ENCODE peak calls at places on chromosomes 13 and 19, in five cellular contexts. F is HCT116, T is GM12878, O is HepG2, A is K562. V is an unnamed sample. For H3K79me2, the result is how much of the 10 kb centered on the place peaks cover.

GRCh38 chr13:111158136-111158805 is 43.2 kb downstream of the ARHGEF7 start:
- DNase-seq in F (no peak), O (no peak), T (no peak), A (no peak), V (no peak)

GRCh38 chr19:35318679-35319448 is 10.1 kb upstream of the CD22 start:
- DNase-seq in O (peak), F (peak), T (no peak), A (peak), V (no peak)

GRCh38 chr13:41746259-41746658 is 214.7 kb downstream of the VWA8 start:
- DNase-seq in A (no peak), T (no peak), F (peak), O (no peak), V (no peak)

GRCh38 chr13:25167775-25168174 is 4.3 kb downstream of the AMER2 start:
- DNase-seq in T (no peak), O (no peak), F (no peak), A (no peak), V (no peak)

GRCh38 chr13:107882708-107883560 is 332.4 kb downstream of the LIG4 start:
- DNase-seq in O (no peak), T (no peak), A (peak), F (no peak), V (no peak)

GRCh38 chr13:110525328-110526319 is 35.9 kb downstream of the RAB20 start:
- DNase-seq in F (no peak), O (no peak), A (no peak), T (peak), V (no peak)

GRCh38 chr13:20303636-20304035 is 71.5 kb upstream of the GJB6 start:
- DNase-seq in F (no peak), A (no peak), O (no peak), T (no peak), V (no peak)

GRCh38 chr13:65133094-65133493 is 2097.0 kb downstream of the PCDH9 start:
- DNase-seq in A (no peak), T (no peak), F (peak), O (no peak), V (peak)

GRCh38 chr13:112184261-112184660 is 117.3 kb downstream of the SOX1 start:
- DNase-seq in A (no peak), F (no peak), T (no peak), O (no peak), V (no peak)

GRCh38 chr13:97275265-97275664 is 53.1 kb downstream of the MBNL2 start:
- DNase-seq in F (no peak), O (peak), T (no peak), A (no peak), V (no peak)

GRCh38 chr13:83449666-83450395 is 432.4 kb downstream of the SLITRK1 start:
- DNase-seq in O (no peak), F (no peak), T (no peak), A (no peak), V (peak)

GRCh38 chr19:55923556-55923955 is 8.6 kb downstream of the NLRP13 start:
- DNase-seq in T (no peak), A (no peak), O (no peak), F (no peak), V (no peak)

GRCh38 chr19:2015611-2015950 is at the start of gene BTBD2:
- DNase-seq in F (peak), T (no peak), O (no peak), A (peak), V (peak)

GRCh38 chr13:79085021-79085420 is 321.0 kb downstream of the RBM26 start:
- DNase-seq in T (no peak), F (no peak), O (no peak), A (no peak), V (no peak)

GRCh38 chr13:78015782-78016181 is 97.2 kb upstream of the EDNRB start:
- DNase-seq in F (no peak), O (no peak), T (no peak), A (no peak), V (no peak)

GRCh38 chr19:13766095-13766481 is 1.8 kb downstream of the MRI1 start:
- DNase-seq in F (no peak), O (no peak), T (no peak), A (no peak), V (no peak)

GRCh38 chr19:15213715-15214381 is 13.1 kb upstream of the NOTCH3 start:
- DNase-seq in F (no peak), A (no peak), O (no peak), T (no peak), V (peak)

GRCh38 chr13:70708744-70709143 is 600.5 kb upstream of the KLHL1 start:
- DNase-seq in A (no peak), T (no peak), F (no peak), O (no peak), V (no peak)

GRCh38 chr19:45558399-45558878 is 26.2 kb downstream of the OPA3 start:
- DNase-seq in F (peak), O (peak), T (no peak), A (peak), V (peak)

GRCh38 chr13:101829484-101829883 is 377.0 kb downstream of the ITGBL1 start:
- DNase-seq in F (no peak), T (no peak), A (no peak), O (no peak), V (no peak)

GRCh38 chr13:41050041-41050440 is 11.3 kb upstream of the WBP4 start:
- DNase-seq in O (no peak), T (no peak), F (no peak), A (no peak), V (no peak)

GRCh38 chr13:96575423-96576320 is 418.6 kb downstream of the OXGR1 start:
- DNase-seq in F (no peak), T (no peak), A (no peak), O (no peak), V (no peak)

GRCh38 chr19:53982611-53983010 is 8.8 kb upstream of the CACNG6 start:
- DNase-seq in O (no peak), A (no peak), F (no peak), T (no peak), V (peak)

GRCh38 chr13:45108716-45109706 is 11.3 kb upstream of the GTF2F2 start:
- DNase-seq in O (no peak), F (no peak), A (peak), T (peak), V (peak)

GRCh38 chr19:45314708-45315107 is 8.0 kb downstream of the CKM start:
- DNase-seq in A (no peak), O (no peak), T (no peak), F (no peak), V (no peak)

GRCh38 chr13:97974773-97975172 is 21.3 kb downstream of the IPO5 start:
- DNase-seq in A (no peak), O (no peak), T (no peak), F (no peak), V (no peak)

GRCh38 chr13:76038920-76039716 is 403.0 kb downstream of the LMO7 start:
- DNase-seq in A (no peak), T (no peak), F (no peak), O (no peak), V (peak)

GRCh38 chr13:113566227-113566561 is 18.4 kb upstream of the TFDP1 start:
- DNase-seq in T (no peak), F (no peak), A (no peak), O (no peak), V (no peak)

GRCh38 chr13:35470671-35471465 is 5.6 kb downstream of the MAB21L1 start:
- DNase-seq in T (no peak), O (no peak), A (no peak), F (no peak), V (peak)

GRCh38 chr13:25847145-25847544 is 204.7 kb downstream of the SHISA2 start:
- DNase-seq in T (peak), O (no peak), A (no peak), F (no peak), V (no peak)

GRCh38 chr13:36862722-36863121 is 43.7 kb downstream of the RFXAP start:
- DNase-seq in F (no peak), T (no peak), A (no peak), O (no peak), V (no peak)

GRCh38 chr19:28465317-28466086 is 747.4 kb downstream of the UQCRFS1 start:
- DNase-seq in T (no peak), O (no peak), A (no peak), F (no peak), V (no peak)

GRCh38 chr13:26037302-26037701 is 14.5 kb downstream of the SHISA2 start:
- DNase-seq in F (peak), T (no peak), O (no peak), A (peak), V (peak)

GRCh38 chr19:29665826-29666633 is 769 bp downstream of the PLEKHF1 start:
- DNase-seq in A (peak), O (no peak), T (no peak), F (no peak), V (peak)

GRCh38 chr19:29664753-29665214 is 477 bp upstream of the PLEKHF1 start:
- DNase-seq in A (no peak), F (no peak), T (no peak), O (no peak), V (no peak)

GRCh38 chr19:29663861-29664752 is 1.2 kb upstream of the PLEKHF1 start:
- DNase-seq in F (no peak), O (no peak), A (no peak), T (no peak), V (no peak)

GRCh38 chr19:29666634-29667389 is 1.6 kb downstream of the PLEKHF1 start:
- DNase-seq in O (peak), F (no peak), T (no peak), A (peak), V (peak)

GRCh38 chr19:29665215-29665825 is at the start of gene PLEKHF1:
- DNase-seq in A (peak), T (no peak), O (peak), F (peak), V (peak)
- TF ChIP-seq EZH2 in A (no peak), T (no peak), O (no peak), F (no peak), V (no peak)

DNA sequence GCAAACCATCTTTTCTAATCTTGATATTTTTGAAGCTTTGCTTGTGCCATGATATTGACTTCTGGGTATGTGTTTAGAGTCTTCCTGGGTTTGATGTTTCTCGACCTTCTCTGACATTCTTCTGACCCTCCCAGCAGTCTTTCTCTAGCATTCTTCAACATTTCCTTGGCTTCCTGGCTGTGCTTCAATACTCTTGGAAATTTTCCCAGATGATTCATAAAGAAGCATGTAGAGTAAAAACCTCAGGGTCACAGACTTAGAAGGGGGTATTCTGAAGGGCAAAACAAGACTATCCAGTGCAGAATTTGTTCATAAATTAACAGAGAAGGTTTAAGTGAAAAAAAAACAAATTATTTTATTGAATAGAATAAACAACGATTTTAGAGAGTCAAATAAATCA is 946.4 kb upstream of the PCDH9 start:
- DNase-seq in T (no peak), F (peak), O (no peak), A (no peak), V (no peak)
- TF ChIP-seq REST in T (no peak), F (no peak), O (no peak), A (no peak), V (no peak)

GRCh38 chr13:50017819-50018218 is 2.6 kb downstream of the KCNRG start:
- DNase-seq in A (no peak), O (peak), F (no peak), T (no peak), V (no peak)

GRCh38 chr13:50016421-50016820 is 1.2 kb downstream of the KCNRG start:
- DNase-seq in A (no peak), O (no peak), F (no peak), T (no peak), V (no peak)

GRCh38 chr13:50015750-50016149 is 506 bp downstream of the KCNRG start:
- DNase-seq in T (no peak), A (no peak), F (no peak), O (no peak), V (peak)

GRCh38 chr13:50014404-50014803 is 840 bp upstream of the KCNRG start:
- DNase-seq in A (peak), T (no peak), O (no peak), F (no peak), V (no peak)

GRCh38 chr13:50015263-50015662 is at the start of gene KCNRG:
- DNase-seq in F (no peak), T (no peak), O (no peak), A (peak), V (peak)
- H3K79me2 ChIP-seq in F (under half), T (under half), O (under half), A (under half), V (under half)

DNA sequence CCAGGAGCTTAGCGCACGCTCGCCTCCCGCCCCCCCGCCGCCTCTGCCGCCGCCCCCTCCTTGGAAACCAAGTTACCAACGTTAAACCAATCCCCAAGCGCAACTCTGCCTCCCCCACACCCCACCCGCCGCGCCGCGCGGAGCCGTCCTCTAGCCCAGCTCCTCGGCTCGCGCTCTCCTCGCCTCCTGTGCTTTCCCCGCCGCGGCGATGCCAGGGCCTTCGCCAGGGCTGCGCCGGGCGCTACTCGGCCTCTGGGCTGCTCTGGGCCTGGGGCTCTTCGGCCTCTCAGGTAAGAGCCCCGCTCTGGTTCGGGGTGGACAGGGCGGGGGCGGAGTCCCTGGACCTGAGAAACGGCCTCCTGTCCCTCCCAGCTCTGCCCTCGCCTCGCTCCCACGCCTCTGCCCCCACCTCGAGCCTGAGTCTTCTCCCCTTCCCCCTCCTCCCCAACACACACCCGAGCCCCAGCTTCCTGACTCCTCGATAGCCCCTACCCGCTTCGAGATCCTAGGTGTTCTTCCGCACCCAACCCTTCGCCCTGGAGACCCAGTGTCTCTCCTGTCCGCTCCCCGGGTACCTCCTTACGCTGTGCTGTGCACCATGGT is at the start of gene ICAM5:
- DNase-seq in A (peak), O (no peak), F (peak), T (no peak), V (peak)
- TF ChIP-seq EZH2 in A (no peak), O (no peak), F (no peak), T (no peak), V (peak)